ENCODE peak calls at places on chromosome 13, in five cellular contexts. W is AG09309, S is heart right ventricle, N is posterior cingulate gyrus, I is IMR-90. B is an unnamed sample.

GRCh38 chr13:42883771-42884170 is 102.4 kb downstream of the FAM216B start:
- DNase-seq in W (no peak), S (no peak), N (no peak), I (peak; percentile 33), B (no peak)

GRCh38 chr13:110676057-110676510 is 29.8 kb downstream of the CARS2 start:
- DNase-seq in W (no peak), S (no peak), N (no peak), I (no peak), B (no peak)

GRCh38 chr13:99322297-99323103 is 15.3 kb upstream of the GPR183 start:
- DNase-seq in N (no peak), I (peak; percentile 89), W (peak; percentile 61), S (no peak), B (no peak)

GRCh38 chr13:64755961-64756360 is 2474.2 kb downstream of the PCDH9 start:
- DNase-seq in W (no peak), S (no peak), I (no peak), N (no peak), B (peak; percentile 5)

GRCh38 chr13:40172878-40173277 is 493.6 kb downstream of the FOXO1 start:
- DNase-seq in I (no peak), N (no peak), S (no peak), W (no peak), B (no peak)

GRCh38 chr13:70864731-70865130 is 756.5 kb upstream of the KLHL1 start:
- DNase-seq in I (no peak), W (no peak), N (no peak), S (no peak), B (no peak)

GRCh38 chr13:20495087-20496023 is 30.3 kb downstream of the CRYL1 start:
- DNase-seq in W (peak; percentile 43), I (peak; percentile 72), S (peak; percentile 55), N (peak; percentile 67), B (no peak)

GRCh38 chr13:51620165-51620983 is 36.1 kb downstream of the WDFY2 start:
- DNase-seq in W (no peak), I (no peak), S (peak; percentile 33), N (peak; percentile 62), B (peak; percentile 64)

GRCh38 chr13:113374511-113375175 is 10.7 kb upstream of the GRTP1 start:
- DNase-seq in N (no peak), I (no peak), W (no peak), S (no peak), B (no peak)

GRCh38 chr13:39226359-39226758 is 188.1 kb downstream of the NHLRC3 start:
- DNase-seq in I (no peak), W (no peak), N (no peak), S (peak; percentile 51), B (peak; percentile 41)

GRCh38 chr13:47546265-47546962 is 454.7 kb downstream of the SUCLA2 start:
- DNase-seq in I (no peak), N (no peak), S (peak; percentile 23), W (no peak), B (no peak)

GRCh38 chr13:111482126-111482525 is 161.7 kb downstream of the TEX29 start:
- DNase-seq in W (no peak), I (no peak), N (no peak), S (no peak), B (no peak)

GRCh38 chr13:83824561-83824960 is 57.7 kb downstream of the SLITRK1 start:
- DNase-seq in N (peak; percentile 34), W (no peak), I (no peak), S (no peak), B (no peak)

GRCh38 chr13:112187527-112188297 is 120.8 kb downstream of the SOX1 start:
- DNase-seq in I (no peak), N (no peak), S (no peak), W (no peak), B (no peak)

GRCh38 chr13:98576215-98576945 is 527 bp downstream of the STK24 start:
- DNase-seq in N (peak; percentile 46), I (no peak), W (no peak), S (peak; percentile 60), B (peak; percentile 77)

GRCh38 chr13:60267498-60268202 is 103.9 kb upstream of the DIAPH3 start:
- DNase-seq in W (no peak), S (no peak), N (no peak), I (no peak), B (no peak)

GRCh38 chr13:80498433-80498832 is 157.5 kb upstream of the SPRY2 start:
- DNase-seq in W (no peak), S (no peak), I (no peak), N (no peak), B (no peak)

GRCh38 chr13:48739346-48740037 is 85.8 kb downstream of the CYSLTR2 start:
- DNase-seq in S (no peak), W (no peak), I (peak; percentile 47), N (no peak), B (no peak)

GRCh38 chr13:101661839-101662238 is 209.4 kb downstream of the ITGBL1 start:
- DNase-seq in I (no peak), N (no peak), S (no peak), W (no peak), B (no peak)

GRCh38 chr13:50386527-50387123 is 371.4 kb downstream of the KCNRG start:
- DNase-seq in S (no peak), N (peak; percentile 27), W (peak; percentile 61), I (peak; percentile 82), B (peak; percentile 39)

GRCh38 chr13:79585033-79585432 is 104.1 kb downstream of the NDFIP2 start:
- DNase-seq in I (no peak), S (no peak), W (no peak), N (no peak), B (no peak)

GRCh38 chr13:109000207-109000606 is 370.8 kb downstream of the MYO16 start:
- DNase-seq in I (no peak), N (no peak), S (no peak), W (no peak), B (no peak)

GRCh38 chr13:110913322-110913721 is 1.5 kb downstream of the ANKRD10 start:
- DNase-seq in N (no peak), S (no peak), I (peak; percentile 26), W (no peak), B (no peak)

GRCh38 chr13:31797154-31797775 is 57.9 kb downstream of the RXFP2 start:
- DNase-seq in S (no peak), I (peak; percentile 55), N (no peak), W (no peak), B (no peak)

GRCh38 chr13:103436057-103436654 is 369.9 kb upstream of the SLC10A2 start:
- DNase-seq in N (no peak), W (no peak), I (no peak), S (no peak), B (no peak)

GRCh38 chr13:80476953-80477352 is 136.0 kb upstream of the SPRY2 start:
- DNase-seq in I (no peak), W (no peak), S (no peak), N (no peak), B (no peak)

B was measured in left ventricle myocardium superior.